ENCODE peak calls at places on chromosome 4, in six cellular contexts. L is IMR-90, S is H1, B is H9, K is mesendoderm, G is mesenchymal stem cell. R is an unnamed sample.
A peak's percentile ranks its signal among the peaks of the same experiment; 100 is the strongest.

GRCh38 chr4:179662522-179662921 is 2220.3 kb upstream of the AGA start:
- DNase-seq in L (peak; percentile 52), S (no peak), B (no peak), K (no peak), G (no peak), R (no peak)

GRCh38 chr4:5772528-5773270 is 61.7 kb downstream of the EVC start:
- DNase-seq in L (no peak), S (no peak), B (peak; percentile 10), K (no peak), G (no peak), R (no peak)

GRCh38 chr4:15162465-15163283 is 160.4 kb downstream of the CPEB2 start:
- DNase-seq in L (peak; percentile 53), S (no peak), B (no peak), K (peak; percentile 19), G (peak; percentile 34), R (no peak)

GRCh38 chr4:155544547-155544946 is 122.1 kb upstream of the GUCY1A1 start:
- DNase-seq in L (no peak), S (no peak), B (no peak), K (no peak), G (no peak), R (no peak)

GRCh38 chr4:165563851-165564250 is 185.0 kb downstream of the CPE start:
- DNase-seq in L (no peak), S (no peak), B (no peak), K (no peak), G (no peak), R (no peak)

GRCh38 chr4:131499139-131499873 is 1649.8 kb upstream of the PCDH10 start:
- DNase-seq in L (peak; percentile 35), S (no peak), B (no peak), K (no peak), G (peak; percentile 98), R (no peak)

GRCh38 chr4:78768447-78769177 is 7.5 kb upstream of the BMP2K start:
- DNase-seq in L (peak; percentile 81), S (no peak), B (no peak), K (no peak), G (peak; percentile 37), R (no peak)

GRCh38 chr4:151808120-151808529 is 47.3 kb upstream of the GATB start:
- DNase-seq in L (peak; percentile 31), S (no peak), B (no peak), K (no peak), G (peak; percentile 28), R (no peak)

GRCh38 chr4:144518181-144518895 is 127.6 kb upstream of the HHIP start:
- DNase-seq in L (peak; percentile 7), S (no peak), B (no peak), K (peak; percentile 77), G (no peak), R (peak; percentile 11)

GRCh38 chr4:153362184-153362583 is 17.7 kb downstream of the MND1 start:
- DNase-seq in L (peak; percentile 40), S (no peak), B (no peak), K (peak; percentile 28), G (no peak), R (no peak)

GRCh38 chr4:184198190-184198589 is 19.5 kb downstream of the ENPP6 start:
- DNase-seq in L (no peak), S (no peak), B (no peak), K (no peak), G (no peak), R (no peak)

GRCh38 chr4:56743550-56743949 is 62.5 kb upstream of the HOPX start:
- DNase-seq in L (no peak), S (no peak), B (no peak), K (no peak), G (no peak), R (no peak)

GRCh38 chr4:5371415-5372190 is 320.3 kb downstream of the STK32B start:
- DNase-seq in L (peak; percentile 80), S (no peak), B (no peak), K (no peak), G (peak; percentile 78), R (no peak)

GRCh38 chr4:100421356-100421978 is 96.4 kb downstream of the EMCN start:
- DNase-seq in L (peak; percentile 31), S (no peak), B (no peak), K (peak; percentile 42), G (peak; percentile 50), R (peak; percentile 14)

GRCh38 chr4:171954650-171955049 is 141.4 kb downstream of the GALNTL6 start:
- DNase-seq in L (no peak), S (no peak), B (no peak), K (peak; percentile 11), G (peak; percentile 38), R (no peak)

GRCh38 chr4:145945431-145946155 is 7.0 kb upstream of the ZNF827 start:
- DNase-seq in L (peak; percentile 37), S (no peak), B (no peak), K (no peak), G (no peak), R (no peak)

GRCh38 chr4:137610960-137611359 is 78.7 kb upstream of the PCDH18 start:
- DNase-seq in L (peak; percentile 19), S (no peak), B (peak; percentile 41), K (peak; percentile 58), G (peak; percentile 41), R (no peak)

GRCh38 chr4:147019061-147019460 is 73.4 kb upstream of the TTC29 start:
- DNase-seq in L (peak; percentile 56), S (peak; percentile 77), B (peak; percentile 55), K (peak; percentile 64), G (peak; percentile 65), R (peak; percentile 32)

GRCh38 chr4:25743971-25744370 is 88.3 kb downstream of the SLC34A2 start:
- DNase-seq in L (no peak), S (no peak), B (no peak), K (peak; percentile 14), G (no peak), R (no peak)

GRCh38 chr4:14749910-14750309 is 252.4 kb upstream of the CPEB2 start:
- DNase-seq in L (no peak), S (no peak), B (peak; percentile 46), K (peak; percentile 40), G (peak; percentile 8), R (no peak)

GRCh38 chr4:15906024-15906443 is 32.5 kb downstream of the FGFBP1 start:
- DNase-seq in L (no peak), S (peak; percentile 79), B (peak; percentile 96), K (peak; percentile 96), G (peak; percentile 38), R (no peak)

DNA sequence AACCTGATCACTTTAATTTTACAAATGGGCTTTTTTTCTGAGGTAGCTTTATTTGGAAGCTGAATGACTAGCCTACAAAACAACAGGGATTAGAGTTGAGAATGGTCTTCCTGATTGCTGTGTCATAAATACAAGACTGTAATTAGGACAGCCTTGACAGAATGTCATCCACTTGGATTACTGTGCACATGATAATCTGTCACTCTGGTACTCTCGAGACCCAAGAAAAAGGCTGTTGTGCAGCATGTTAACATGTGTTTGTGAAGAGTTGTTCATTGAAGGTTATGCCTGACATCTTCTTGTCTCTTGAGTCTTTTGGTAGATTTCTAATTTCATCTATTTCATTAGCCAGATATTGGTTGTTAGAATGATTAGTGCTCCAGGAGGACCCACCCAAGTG is 212.2 kb upstream of the GPRIN3 start:
- DNase-seq in L (no peak), S (no peak), B (no peak), K (no peak), G (no peak), R (no peak)
- H2BK15ac ChIP-seq in L (no peak overlapping the region), S (no peak overlapping the region), B (no peak overlapping the region), K (no peak overlapping the region), G (no peak overlapping the region), R (no peak overlapping the region)

GRCh38 chr4:128840711-128841318 is 31.3 kb downstream of the JADE1 start:
- DNase-seq in L (no peak), S (no peak), B (no peak), K (peak; percentile 57), G (no peak), R (no peak)

GRCh38 chr4:128835498-128836222 is 26.2 kb downstream of the JADE1 start:
- DNase-seq in L (no peak), S (no peak), B (no peak), K (no peak), G (no peak), R (no peak)

GRCh38 chr4:128841402-128841801 is 31.9 kb downstream of the JADE1 start:
- DNase-seq in L (no peak), S (no peak), B (no peak), K (no peak), G (no peak), R (no peak)

GRCh38 chr4:128837679-128838078 is 28.2 kb downstream of the JADE1 start:
- DNase-seq in L (no peak), S (no peak), B (no peak), K (no peak), G (no peak), R (no peak)

DNA sequence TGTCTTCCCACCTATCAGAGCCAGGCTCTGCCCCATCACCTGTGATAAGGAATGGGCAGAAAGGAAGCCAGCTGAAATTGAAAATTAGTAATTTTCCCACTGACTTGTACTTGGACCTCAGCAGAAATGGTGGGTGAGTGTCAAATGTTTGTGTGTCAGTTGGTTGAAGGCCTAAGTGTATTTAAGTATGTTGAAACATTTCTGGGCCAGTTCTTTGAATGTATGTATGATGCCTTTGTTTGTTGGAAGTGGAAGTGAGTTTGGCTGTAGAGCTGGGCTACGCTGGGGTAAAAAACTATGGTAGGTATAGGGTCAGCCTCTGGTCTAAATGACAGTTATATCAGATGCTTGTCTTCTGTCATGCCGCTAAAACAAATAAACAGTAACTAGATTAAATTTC is 27.7 kb downstream of the JADE1 start:
- DNase-seq in L (no peak), S (no peak), B (no peak), K (no peak), G (no peak), R (no peak)
- H3K4me1 ChIP-seq in L (peaks cover 10% of the 10 kb centered on the region), S (peaks cover 15% of the 10 kb centered on the region), B (peaks cover 14% of the 10 kb centered on the region), K (peaks cover 19% of the 10 kb centered on the region), G (peaks cover 8% of the 10 kb centered on the region), R (no peaks in the 10 kb centered on the region)

GRCh38 chr4:167908816-167909215 is 183.5 kb upstream of the ANXA10 start:
- DNase-seq in L (no peak), S (no peak), B (no peak), K (no peak), G (no peak), R (no peak)

GRCh38 chr4:167903291-167903721 is 189.0 kb upstream of the ANXA10 start:
- DNase-seq in L (peak; percentile 83), S (no peak), B (no peak), K (no peak), G (peak; percentile 27), R (no peak)

DNA sequence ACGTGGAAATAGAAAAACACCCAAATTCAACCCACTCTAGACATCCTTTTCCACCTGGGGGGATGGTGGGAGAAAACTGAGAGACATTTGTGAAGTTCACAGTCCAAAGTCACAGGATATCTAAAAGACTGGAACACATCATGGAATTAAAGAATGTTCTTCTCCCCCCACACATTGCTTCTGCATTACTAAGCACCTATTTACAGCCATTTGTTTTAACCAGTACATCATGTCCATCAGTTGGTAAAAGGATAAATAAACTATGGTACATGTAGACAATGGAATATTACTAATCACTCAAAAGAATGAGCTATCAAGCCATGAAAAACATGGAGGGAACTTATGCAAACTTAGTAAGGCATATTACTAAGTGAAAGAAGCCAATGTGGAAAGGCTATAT is 185.5 kb upstream of the ANXA10 start:
- DNase-seq in L (peak; percentile 9), S (no peak), B (no peak), K (no peak), G (peak; percentile 6), R (no peak)
- H2BK15ac ChIP-seq in L (no peak overlapping the region), S (no peak overlapping the region), B (no peak overlapping the region), K (no peak overlapping the region), G (no peak overlapping the region), R (no peak overlapping the region)

DNA sequence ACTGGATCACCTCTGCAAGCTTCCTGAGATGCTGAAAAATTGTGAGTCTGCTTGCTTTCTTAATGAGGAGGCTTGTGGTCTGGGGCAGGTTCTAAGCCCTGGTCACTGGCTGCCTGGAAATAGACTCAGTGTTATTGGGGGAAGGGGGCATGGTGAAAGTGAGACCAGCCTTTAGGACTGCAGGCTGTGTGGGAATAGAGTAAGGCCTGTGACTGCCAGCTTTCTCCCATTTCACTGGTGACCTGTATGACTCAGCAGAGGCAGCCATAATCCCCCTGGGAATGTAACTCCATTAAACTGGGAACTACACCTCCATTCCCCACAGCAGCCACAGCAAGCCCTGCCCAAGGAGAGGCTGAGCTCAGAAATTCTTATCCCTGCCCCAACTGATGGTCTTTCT is 55.9 kb upstream of the IL15 start:
- DNase-seq in L (peak; percentile 19), S (no peak), B (no peak), K (peak; percentile 6), G (peak; percentile 15), R (no peak)
- H3K4me1 ChIP-seq in L (peaks cover 2% of the 10 kb centered on the region), S (no peaks in the 10 kb centered on the region), B (no peaks in the 10 kb centered on the region), K (no peaks in the 10 kb centered on the region), G (peaks cover 2% of the 10 kb centered on the region), R (no peaks in the 10 kb centered on the region)